ENCODE peak calls at places on chromosomes 2 and 18, in seven cellular contexts. M is NCI-H1417, I is GDM1, Y is iris pigment epithelial cell, R is ACHN, G is IMR-90, N is skeletal muscle cell. C is an unnamed sample.

GRCh38 chr2:233093721-233094120 is 33.6 kb downstream of the INPP5D start:
- DNase-seq in M (no peak), I (no peak), Y (no peak), R (no peak), G (no peak), N (no peak), C (no peak)

GRCh38 chr2:144703852-144704324 is 184.0 kb upstream of the ZEB2 start:
- DNase-seq in M (no peak), I (peak), Y (peak), R (peak), G (peak), N (peak), C (peak)

GRCh38 chr2:158191076-158191566 is 89.4 kb downstream of the UPP2 start:
- DNase-seq in M (peak), I (no peak), Y (peak), R (peak), G (no peak), N (no peak), C (peak)

GRCh38 chr2:11896386-11896785 is 150.0 kb downstream of the LPIN1 start:
- DNase-seq in M (no peak), I (no peak), Y (no peak), R (no peak), G (no peak), N (no peak), C (no peak)

GRCh38 chr2:178403671-178404379 is 47.1 kb downstream of the PRKRA start:
- DNase-seq in M (no peak), I (no peak), Y (no peak), R (no peak), G (no peak), N (no peak), C (no peak)

GRCh38 chr2:64120928-64121327 is 23.3 kb downstream of the PELI1 start:
- DNase-seq in M (no peak), I (no peak), Y (peak), R (no peak), G (no peak), N (no peak), C (no peak)

GRCh38 chr2:172095905-172096660 is 6.6 kb downstream of the DLX2 start:
- DNase-seq in M (no peak), I (no peak), Y (no peak), R (peak), G (no peak), N (no peak), C (no peak)

GRCh38 chr2:231336236-231336635 is 59.3 kb upstream of the B3GNT7 start:
- DNase-seq in M (no peak), I (no peak), Y (no peak), R (no peak), G (no peak), N (no peak), C (no peak)

GRCh38 chr2:64666810-64667438 is 13.2 kb upstream of the SERTAD2 start:
- DNase-seq in M (no peak), I (no peak), Y (no peak), R (no peak), G (no peak), N (no peak), C (no peak)

GRCh38 chr2:20675701-20676352 is 8.9 kb downstream of the GDF7 start:
- DNase-seq in M (no peak), I (no peak), Y (no peak), R (peak), G (no peak), N (no peak), C (peak)

GRCh38 chr2:156619021-156619539 is 182.9 kb downstream of the GPD2 start:
- DNase-seq in M (peak), I (no peak), Y (no peak), R (no peak), G (no peak), N (no peak), C (no peak)

GRCh38 chr2:42047488-42048317 is at the start of gene PKDCC:
- DNase-seq in M (peak), I (no peak), Y (peak), R (peak), G (peak), N (peak), C (peak)

GRCh38 chr2:161223139-161223732 is 63.0 kb downstream of the TANK start:
- DNase-seq in M (peak), I (no peak), Y (peak), R (peak), G (peak), N (no peak), C (peak)

GRCh38 chr2:102337481-102338386 is 17.9 kb upstream of the IL18R1 start:
- DNase-seq in M (no peak), I (no peak), Y (no peak), R (no peak), G (no peak), N (no peak), C (no peak)

GRCh38 chr2:113124984-113125855 is 2.2 kb upstream of the IL1RN start:
- DNase-seq in M (no peak), I (no peak), Y (peak), R (no peak), G (no peak), N (no peak), C (no peak)

GRCh38 chr2:128236491-128237035 is 82.1 kb downstream of the HS6ST1 start:
- DNase-seq in M (no peak), I (no peak), Y (peak), R (no peak), G (peak), N (peak), C (peak)

GRCh38 chr2:28956890-28957289 is 24.2 kb upstream of the TOGARAM2 start:
- DNase-seq in M (no peak), I (no peak), Y (no peak), R (peak), G (no peak), N (no peak), C (no peak)

GRCh38 chr2:240655931-240656886 is 26.5 kb downstream of the AQP12B start:
- DNase-seq in M (no peak), I (no peak), Y (peak), R (no peak), G (peak), N (peak), C (no peak)

GRCh38 chr2:46989491-46990230 is 74.1 kb upstream of the MCFD2 start:
- DNase-seq in M (no peak), I (no peak), Y (no peak), R (no peak), G (no peak), N (no peak), C (no peak)

GRCh38 chr2:1781291-1782080 is 37.2 kb upstream of the PXDN start:
- DNase-seq in M (no peak), I (no peak), Y (no peak), R (no peak), G (no peak), N (no peak), C (no peak)

GRCh38 chr2:42195559-42195958 is 26.4 kb downstream of the EML4 start:
- DNase-seq in M (no peak), I (no peak), Y (peak), R (peak), G (peak), N (no peak), C (peak)

GRCh38 chr18:54776282-54776977 is 51.8 kb upstream of the RAB27B start:
- DNase-seq in M (no peak), I (no peak), Y (peak), R (peak), G (peak), N (peak), C (peak)

GRCh38 chr2:171811229-171811628 is 82.8 kb downstream of the SLC25A12 start:
- DNase-seq in M (no peak), I (peak), Y (peak), R (peak), G (peak), N (no peak), C (peak)

GRCh38 chr2:2318949-2319348 is 12.1 kb downstream of the MYT1L start:
- DNase-seq in M (no peak), I (no peak), Y (no peak), R (no peak), G (no peak), N (no peak), C (no peak)

GRCh38 chr2:234109321-234109720 is 58.8 kb downstream of the SPP2 start:
- DNase-seq in M (no peak), I (no peak), Y (no peak), R (no peak), G (no peak), N (no peak), C (no peak)

GRCh38 chr2:24429711-24430110 is 61.3 kb upstream of the NCOA1 start:
- DNase-seq in M (no peak), I (no peak), Y (peak), R (no peak), G (peak), N (peak), C (no peak)

GRCh38 chr2:158567208-158567607 is 110.5 kb downstream of the PKP4 start:
- DNase-seq in M (no peak), I (no peak), Y (no peak), R (no peak), G (no peak), N (no peak), C (no peak)

GRCh38 chr2:231687133-231687852 is 21.0 kb upstream of the PTMA start:
- DNase-seq in M (no peak), I (peak), Y (no peak), R (peak), G (no peak), N (no peak), C (peak)

GRCh38 chr18:55250729-55251128 is 291.5 kb upstream of the CCDC68 start:
- DNase-seq in M (no peak), I (no peak), Y (peak), R (no peak), G (peak), N (no peak), C (no peak)

GRCh38 chr18:53093650-53094049 is 753.7 kb downstream of the DCC start:
- DNase-seq in M (no peak), I (no peak), Y (no peak), R (no peak), G (no peak), N (no peak), C (no peak)

GRCh38 chr2:237966250-237966564 is 607 bp upstream of the UBE2F start:
- DNase-seq in M (no peak), I (no peak), Y (no peak), R (no peak), G (no peak), N (no peak), C (no peak)

GRCh38 chr18:5284808-5285207 is 10.7 kb downstream of the ZBTB14 start:
- DNase-seq in M (no peak), I (no peak), Y (peak), R (no peak), G (peak), N (no peak), C (no peak)

GRCh38 chr2:165277295-165277694 is 38.1 kb downstream of the SCN2A start:
- DNase-seq in M (no peak), I (no peak), Y (peak), R (no peak), G (peak), N (no peak), C (peak)

GRCh38 chr2:36362291-36362690 is 6.7 kb downstream of the CRIM1 start:
- DNase-seq in M (no peak), I (no peak), Y (peak), R (peak), G (peak), N (no peak), C (peak)